ENCODE peak calls at places on chromosomes 6 and 20, in ten cellular contexts. W is bronchial epithelial cell, Z is RWPE1, G is dorsolateral prefrontal cortex, M is mesothelial cell of epicardium, O is fibroblast of mammary gland, S is epithelial cell of esophagus, Y is upper lobe of right lung, E is testis, X is stomach. I is an unnamed sample.

GRCh38 chr6:143575440-143575839 is 63.9 kb upstream of the FUCA2 start:
- DNase-seq in W (peak), Z (peak), G (no peak), M (no peak), O (peak), S (peak), Y (no peak), E (peak), X (peak), I (peak)

GRCh38 chr20:63285636-63286615 is 7.1 kb upstream of the COL20A1 start:
- DNase-seq in W (no peak), Z (no peak), G (no peak), M (no peak), O (no peak), S (no peak), Y (no peak), E (no peak), X (no peak), I (no peak)

GRCh38 chr20:41170386-41171105 is 33.2 kb downstream of the PLCG1 start:
- DNase-seq in W (no peak), Z (no peak), G (peak), M (peak), O (no peak), S (no peak), Y (peak), E (no peak), X (no peak), I (peak)

GRCh38 chr6:43268348-43268685 is 25.0 kb downstream of the TTBK1 start:
- DNase-seq in W (no peak), Z (no peak), G (peak), M (no peak), O (no peak), S (no peak), Y (no peak), E (peak), X (no peak), I (no peak)

GRCh38 chr6:134517145-134517658 is 199.3 kb upstream of the SGK1 start:
- DNase-seq in W (peak), Z (peak), G (no peak), M (no peak), O (peak), S (peak), Y (peak), E (peak), X (peak), I (no peak)

GRCh38 chr20:13199279-13199678 is 21.8 kb upstream of the ISM1 start:
- DNase-seq in W (no peak), Z (no peak), G (no peak), M (no peak), O (no peak), S (no peak), Y (no peak), E (no peak), X (no peak), I (no peak)

GRCh38 chr6:41818271-41819054 is 31.0 kb downstream of the TOMM6 start:
- DNase-seq in W (peak), Z (no peak), G (no peak), M (no peak), O (peak), S (peak), Y (no peak), E (no peak), X (no peak), I (no peak)

GRCh38 chr6:150813319-150813992 is 52.0 kb upstream of the MTHFD1L start:
- DNase-seq in W (peak), Z (peak), G (no peak), M (no peak), O (peak), S (peak), Y (no peak), E (no peak), X (no peak), I (no peak)

GRCh38 chr20:53692465-53693067 is 98.9 kb upstream of the ZNF217 start:
- DNase-seq in W (no peak), Z (no peak), G (no peak), M (no peak), O (peak), S (peak), Y (no peak), E (no peak), X (no peak), I (peak)

GRCh38 chr6:112640895-112641294 is 293.8 kb downstream of the RFPL4B start:
- DNase-seq in W (no peak), Z (no peak), G (no peak), M (no peak), O (peak), S (peak), Y (no peak), E (no peak), X (no peak), I (no peak)

GRCh38 chr20:19974621-19975435 is 42.3 kb upstream of the NAA20 start:
- DNase-seq in W (peak), Z (peak), G (peak), M (peak), O (peak), S (peak), Y (peak), E (peak), X (peak), I (peak)

GRCh38 chr20:10987651-10988383 is 314.0 kb upstream of the JAG1 start:
- DNase-seq in W (peak), Z (peak), G (no peak), M (no peak), O (peak), S (peak), Y (no peak), E (no peak), X (no peak), I (no peak)

GRCh38 chr20:51570755-51571469 is 28.4 kb upstream of the NFATC2 start:
- DNase-seq in W (no peak), Z (no peak), G (no peak), M (no peak), O (peak), S (no peak), Y (no peak), E (peak), X (no peak), I (peak)

GRCh38 chr6:4668271-4669179 is 107.7 kb upstream of the CDYL start:
- DNase-seq in W (peak), Z (no peak), G (no peak), M (no peak), O (peak), S (no peak), Y (no peak), E (no peak), X (no peak), I (no peak)

GRCh38 chr6:2938632-2939083 is 32.7 kb downstream of the SERPINB6 start:
- DNase-seq in W (no peak), Z (no peak), G (no peak), M (no peak), O (no peak), S (no peak), Y (no peak), E (peak), X (peak), I (peak)

GRCh38 chr20:54260116-54260515 is 52.2 kb downstream of the PFDN4 start:
- DNase-seq in W (no peak), Z (no peak), G (no peak), M (no peak), O (no peak), S (no peak), Y (no peak), E (no peak), X (no peak), I (no peak)

GRCh38 chr6:129212081-129212480 is 329.1 kb downstream of the LAMA2 start:
- DNase-seq in W (no peak), Z (no peak), G (no peak), M (no peak), O (no peak), S (no peak), Y (no peak), E (no peak), X (no peak), I (no peak)

GRCh38 chr20:31569163-31570020 is 35.7 kb upstream of the ID1 start:
- DNase-seq in W (no peak), Z (no peak), G (peak), M (peak), O (peak), S (peak), Y (peak), E (peak), X (peak), I (peak)

GRCh38 chr6:38846844-38847243 is 131.7 kb downstream of the DNAH8 start:
- DNase-seq in W (peak), Z (peak), G (no peak), M (no peak), O (peak), S (peak), Y (no peak), E (no peak), X (no peak), I (no peak)

GRCh38 chr20:42483694-42484303 is 705.9 kb downstream of the PTPRT start:
- DNase-seq in W (no peak), Z (no peak), G (no peak), M (no peak), O (no peak), S (no peak), Y (no peak), E (peak), X (no peak), I (peak)

GRCh38 chr20:1323256-1323655 is 5.7 kb downstream of the SDCBP2 start:
- DNase-seq in W (no peak), Z (no peak), G (no peak), M (no peak), O (peak), S (no peak), Y (no peak), E (no peak), X (no peak), I (no peak)

GRCh38 chr6:118882314-118882905 is 11.5 kb upstream of the ASF1A start:
- DNase-seq in W (no peak), Z (no peak), G (no peak), M (no peak), O (no peak), S (no peak), Y (no peak), E (no peak), X (no peak), I (no peak)

GRCh38 chr20:20454850-20455627 is 87.1 kb downstream of the INSM1 start:
- DNase-seq in W (no peak), Z (no peak), G (no peak), M (no peak), O (no peak), S (no peak), Y (no peak), E (no peak), X (no peak), I (no peak)

GRCh38 chr6:139240161-139241010 is 51.4 kb downstream of the TXLNB start:
- DNase-seq in W (peak), Z (no peak), G (no peak), M (no peak), O (peak), S (peak), Y (no peak), E (peak), X (peak), I (peak)

GRCh38 chr6:142481466-142481865 is 179.7 kb downstream of the ADGRG6 start:
- DNase-seq in W (peak), Z (no peak), G (no peak), M (no peak), O (no peak), S (peak), Y (no peak), E (no peak), X (no peak), I (no peak)

GRCh38 chr6:92690997-92691599 is 728.3 kb downstream of the EPHA7 start:
- DNase-seq in W (peak), Z (no peak), G (no peak), M (no peak), O (no peak), S (peak), Y (no peak), E (no peak), X (no peak), I (no peak)

GRCh38 chr6:152338335-152339125 is 298.6 kb downstream of the SYNE1 start:
- DNase-seq in W (no peak), Z (peak), G (peak), M (no peak), O (peak), S (peak), Y (no peak), E (peak), X (peak), I (peak)

GRCh38 chr6:11194399-11195274 is 37.8 kb downstream of the NEDD9 start:
- DNase-seq in W (no peak), Z (no peak), G (no peak), M (no peak), O (peak), S (no peak), Y (no peak), E (no peak), X (no peak), I (no peak)

GRCh38 chr6:161423271-161423670 is 149.4 kb upstream of the AGPAT4 start:
- DNase-seq in W (no peak), Z (no peak), G (no peak), M (no peak), O (no peak), S (no peak), Y (no peak), E (no peak), X (no peak), I (no peak)

GRCh38 chr6:24631671-24632070 is 14.3 kb downstream of the KIAA0319 start:
- DNase-seq in W (no peak), Z (no peak), G (no peak), M (no peak), O (no peak), S (no peak), Y (no peak), E (no peak), X (no peak), I (no peak)

GRCh38 chr6:117810269-117810668 is 96.8 kb upstream of the SLC35F1 start:
- DNase-seq in W (no peak), Z (no peak), G (no peak), M (no peak), O (no peak), S (no peak), Y (no peak), E (no peak), X (no peak), I (no peak)

GRCh38 chr20:35511814-35512420 is 17.5 kb downstream of the C20orf173 start:
- DNase-seq in W (peak), Z (peak), G (peak), M (no peak), O (peak), S (peak), Y (no peak), E (peak), X (peak), I (peak)

GRCh38 chr20:49534314-49534713 is 33.6 kb downstream of the PTGIS start:
- DNase-seq in W (peak), Z (peak), G (peak), M (no peak), O (peak), S (peak), Y (no peak), E (peak), X (peak), I (peak)

GRCh38 chr20:32009564-32009963 is 674 bp upstream of the CCM2L start:
- DNase-seq in W (no peak), Z (no peak), G (no peak), M (no peak), O (no peak), S (no peak), Y (no peak), E (no peak), X (no peak), I (no peak)

GRCh38 chr6:81126150-81126549 is 626.3 kb downstream of the TENT5A start:
- DNase-seq in W (no peak), Z (no peak), G (no peak), M (no peak), O (peak), S (no peak), Y (no peak), E (no peak), X (no peak), I (no peak)

GRCh38 chr6:13760948-13761347 is 49.3 kb upstream of the RANBP9 start:
- DNase-seq in W (peak), Z (peak), G (no peak), M (no peak), O (peak), S (peak), Y (no peak), E (no peak), X (no peak), I (no peak)

GRCh38 chr6:13992417-13993055 is 67.8 kb downstream of the RNF182 start:
- DNase-seq in W (peak), Z (peak), G (no peak), M (no peak), O (peak), S (peak), Y (no peak), E (no peak), X (no peak), I (no peak)

GRCh38 chr20:33072813-33073212 is 6.6 kb upstream of the BPIFB4 start:
- DNase-seq in W (no peak), Z (no peak), G (no peak), M (no peak), O (no peak), S (no peak), Y (no peak), E (no peak), X (no peak), I (no peak)

GRCh38 chr20:22490287-22491187 is 93.8 kb downstream of the FOXA2 start:
- DNase-seq in W (peak), Z (peak), G (no peak), M (no peak), O (peak), S (peak), Y (peak), E (no peak), X (peak), I (peak)

GRCh38 chr20:38623061-38623460 is 21.5 kb downstream of the ARHGAP40 start:
- DNase-seq in W (no peak), Z (no peak), G (no peak), M (no peak), O (no peak), S (no peak), Y (no peak), E (no peak), X (no peak), I (no peak)
- TF ChIP-seq CTCF in W (no peak), Z (no peak), G (no peak), M (no peak), O (no peak), S (no peak), Y (no peak), E (no peak), X (no peak), I (no peak)

GRCh38 chr6:144580771-144581170 is 295.6 kb downstream of the UTRN start:
- DNase-seq in W (no peak), Z (no peak), G (no peak), M (no peak), O (no peak), S (no peak), Y (no peak), E (no peak), X (no peak), I (no peak)
- TF ChIP-seq CTCF in W (no peak), Z (no peak), G (no peak), M (no peak), O (no peak), S (no peak), Y (no peak), E (no peak), X (no peak), I (no peak)

GRCh38 chr6:82738773-82739172 is 326.9 kb downstream of the UBE3D start:
- DNase-seq in W (no peak), Z (no peak), G (no peak), M (no peak), O (no peak), S (no peak), Y (no peak), E (no peak), X (no peak), I (no peak)
- TF ChIP-seq CTCF in W (no peak), Z (no peak), G (no peak), M (no peak), O (no peak), S (no peak), Y (no peak), E (no peak), X (no peak), I (no peak)

GRCh38 chr6:52209672-52210626 is 23.8 kb downstream of the IL17A start:
- DNase-seq in W (no peak), Z (no peak), G (no peak), M (no peak), O (no peak), S (no peak), Y (no peak), E (no peak), X (no peak), I (no peak)

GRCh38 chr6:52208612-52209011 is 22.4 kb downstream of the IL17A start:
- DNase-seq in W (no peak), Z (no peak), G (no peak), M (no peak), O (no peak), S (no peak), Y (no peak), E (no peak), X (no peak), I (no peak)

GRCh38 chr6:52201493-52201892 is 15.3 kb downstream of the IL17A start:
- DNase-seq in W (no peak), Z (no peak), G (no peak), M (no peak), O (no peak), S (no peak), Y (no peak), E (no peak), X (no peak), I (no peak)

GRCh38 chr6:52207066-52207465 is 20.9 kb downstream of the IL17A start:
- DNase-seq in W (no peak), Z (no peak), G (no peak), M (no peak), O (no peak), S (no peak), Y (no peak), E (no peak), X (no peak), I (no peak)
- TF ChIP-seq CTCF in W (no peak), Z (no peak), G (no peak), M (no peak), O (no peak), S (no peak), Y (no peak), E (no peak), X (no peak), I (no peak)

DNA sequence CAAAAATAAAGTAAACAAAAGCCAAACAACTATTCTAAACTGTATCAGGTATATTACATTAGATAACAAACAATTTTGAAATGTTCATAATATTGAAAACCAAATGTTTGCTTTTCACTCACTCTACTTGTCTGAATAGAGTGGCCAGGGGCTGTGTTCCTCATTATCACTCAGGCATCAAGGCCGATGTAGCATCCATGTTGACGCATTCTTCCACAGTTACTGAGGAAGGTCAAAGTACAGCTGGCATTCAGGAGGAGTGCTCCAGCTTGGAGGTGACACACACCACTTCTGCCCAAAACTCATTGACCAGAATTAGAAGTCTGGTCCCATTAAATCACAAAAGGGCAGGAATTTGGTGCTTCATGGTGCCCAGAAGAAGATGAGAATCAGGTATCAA is 137.6 kb upstream of the MANEA start:
- DNase-seq in W (no peak), Z (no peak), G (no peak), M (no peak), O (no peak), S (no peak), Y (no peak), E (no peak), X (no peak), I (no peak)
- TF ChIP-seq CTCF in W (no peak), Z (no peak), G (no peak), M (no peak), O (no peak), S (no peak), Y (no peak), E (no peak), X (no peak), I (no peak)

DNA sequence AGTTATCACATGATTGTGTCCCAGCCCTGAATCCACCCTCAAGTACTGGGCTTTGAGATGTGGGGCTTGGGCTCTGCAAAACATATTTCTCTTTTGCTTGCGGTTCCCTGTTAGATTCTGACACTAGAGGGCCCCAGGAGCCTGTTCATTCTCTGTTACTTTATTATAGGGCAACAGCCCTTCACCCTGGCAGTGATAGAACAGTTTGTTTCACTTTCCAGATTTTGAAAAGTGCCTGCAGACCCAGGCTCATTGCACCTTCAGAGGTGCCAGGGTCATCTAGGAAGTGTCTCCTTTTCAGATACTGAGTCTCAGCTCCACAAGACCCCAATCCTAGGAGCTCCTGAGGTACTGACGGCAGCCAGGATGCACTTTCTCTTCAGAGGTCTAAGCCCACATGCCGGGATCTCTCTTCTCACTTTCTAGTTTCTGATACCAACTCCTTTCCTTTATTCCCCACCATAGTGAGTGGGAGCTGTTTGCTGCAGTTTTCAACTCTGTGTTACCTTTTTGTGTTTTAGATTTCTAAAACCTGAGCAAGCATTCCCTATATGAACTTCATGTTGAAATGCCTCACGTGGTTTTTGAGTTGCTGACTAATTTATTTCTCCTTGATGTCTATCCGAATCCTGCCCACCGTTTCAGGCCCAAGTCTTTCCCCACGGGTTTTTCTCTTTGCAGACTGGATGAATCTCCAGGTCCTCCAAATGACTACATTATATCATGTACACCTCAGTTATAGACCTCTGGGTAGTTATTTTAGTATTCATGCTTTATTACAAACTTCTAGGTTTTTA is 10.9 kb downstream of the ABT1 start:
- DNase-seq in W (peak), Z (peak), G (no peak), M (no peak), O (peak), S (peak), Y (no peak), E (peak), X (peak), I (peak)
- TF ChIP-seq CTCF in W (peak), Z (peak), G (peak), M (peak), O (peak), S (peak), Y (peak), E (peak), X (no peak), I (peak)

GRCh38 chr20:44717986-44718385 is 2.8 kb downstream of the CCN5 start:
- DNase-seq in W (no peak), Z (no peak), G (no peak), M (no peak), O (no peak), S (no peak), Y (no peak), E (no peak), X (no peak), I (no peak)
- TF ChIP-seq CTCF in W (peak), Z (no peak), G (peak), M (peak), O (peak), S (peak), Y (peak), E (peak), X (peak), I (no peak)

I was measured in transverse colon.